ENCODE peak calls at places on chromosomes 3 and 15, in nine cellular contexts. M is osteoblast, H is progenitor cell of endocrine pancreas, J is IMR-90, N is RWPE1, C is HFF-Myc, P is GM12864, L is uterus, Q is endodermal cell. B is an unnamed sample.
A peak's percentile ranks its signal among the peaks of the same experiment; 100 is the strongest.

GRCh38 chr15:62935300-62936081 is 107.1 kb upstream of the TPM1 start:
- DNase-seq in M (no peak), H (no peak), J (no peak), N (no peak), C (no peak), P (no peak), L (no peak), Q (no peak), B (no peak)

GRCh38 chr15:67813104-67813634 is 12.1 kb upstream of the SKOR1 start:
- DNase-seq in M (no peak), H (no peak), J (no peak), N (no peak), C (no peak), P (no peak), L (no peak), Q (peak; percentile 39), B (no peak)

GRCh38 chr3:134699721-134700120 is 48.9 kb upstream of the KY start:
- DNase-seq in M (no peak), H (no peak), J (no peak), N (no peak), C (no peak), P (no peak), L (no peak), Q (no peak), B (no peak)

GRCh38 chr3:25117005-25117593 is 311.0 kb upstream of the RARB start:
- DNase-seq in M (no peak), H (no peak), J (no peak), N (no peak), C (no peak), P (no peak), L (no peak), Q (no peak), B (no peak)

GRCh38 chr3:14810070-14810732 is 8.6 kb upstream of the FGD5 start:
- DNase-seq in M (no peak), H (no peak), J (no peak), N (no peak), C (no peak), P (no peak), L (no peak), Q (peak; percentile 76), B (no peak)

GRCh38 chr3:8110966-8111798 is 390.4 kb upstream of the LMCD1 start:
- DNase-seq in M (peak; percentile 49), H (peak; percentile 55), J (peak; percentile 31), N (peak; percentile 7), C (peak; percentile 10), P (peak; percentile 25), L (no peak), Q (peak; percentile 93), B (peak; percentile 72)

GRCh38 chr3:123871946-123872345 is 12.2 kb downstream of the MYLK start:
- DNase-seq in M (no peak), H (no peak), J (peak; percentile 23), N (no peak), C (no peak), P (no peak), L (no peak), Q (no peak), B (peak; percentile 48)

GRCh38 chr3:143657391-143657790 is 190.9 kb downstream of the SLC9A9 start:
- DNase-seq in M (no peak), H (no peak), J (no peak), N (no peak), C (no peak), P (no peak), L (no peak), Q (no peak), B (no peak)

DNA sequence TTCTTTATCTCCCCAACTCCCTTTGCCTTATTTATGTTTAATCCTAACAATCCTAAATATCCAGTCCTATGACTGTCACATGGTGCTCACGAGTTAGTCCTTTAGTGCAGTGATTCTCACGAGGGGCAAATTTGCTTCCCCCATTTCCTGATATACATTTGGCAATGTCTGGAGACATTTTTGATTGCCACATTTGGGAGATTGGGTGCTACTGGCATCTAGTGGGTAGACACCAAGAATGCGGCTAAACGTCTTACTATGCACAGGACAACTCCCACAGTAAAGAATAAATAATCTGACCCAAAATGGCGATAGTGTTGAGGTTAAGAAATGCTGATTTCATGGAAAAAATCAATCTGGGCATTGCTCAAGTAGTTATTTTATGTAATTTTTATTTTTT is 466.5 kb downstream of the ROBO2 start:
- DNase-seq in M (no peak), H (no peak), J (no peak), N (no peak), C (no peak), P (no peak), L (no peak), Q (no peak), B (no peak)
- TF ChIP-seq CTCF in M (no peak), H (no peak), J (no peak), N (no peak), C (no peak), P (no peak), L (no peak), Q (peak; percentile 32), B (no peak)

GRCh38 chr15:92315595-92316211 is 78.0 kb upstream of the ST8SIA2 start:
- DNase-seq in M (no peak), H (no peak), J (no peak), N (no peak), C (no peak), P (no peak), L (no peak), Q (peak; percentile 2), B (no peak)
- TF ChIP-seq CTCF in M (no peak), H (no peak), J (no peak), N (no peak), C (no peak), P (no peak), L (no peak), Q (peak; percentile 32), B (no peak)

GRCh38 chr15:43483306-43484128 is 9.4 kb downstream of the TP53BP1 start:
- DNase-seq in M (peak; percentile 5), H (no peak), J (no peak), N (no peak), C (no peak), P (no peak), L (no peak), Q (no peak), B (peak; percentile 8)
- TF ChIP-seq CTCF in M (peak; percentile 42), H (no peak), J (peak; percentile 33), N (peak; percentile 69), C (peak; percentile 12), P (peak; percentile 18), L (peak; percentile 22), Q (peak; percentile 54), B (peak; percentile 36)

GRCh38 chr3:184551614-184552256 is 9.8 kb upstream of the EPHB3 start:
- DNase-seq in M (no peak), H (no peak), J (no peak), N (no peak), C (no peak), P (no peak), L (no peak), Q (no peak), B (no peak)
- TF ChIP-seq CTCF in M (no peak), H (no peak), J (no peak), N (no peak), C (no peak), P (no peak), L (no peak), Q (no peak), B (no peak)

DNA sequence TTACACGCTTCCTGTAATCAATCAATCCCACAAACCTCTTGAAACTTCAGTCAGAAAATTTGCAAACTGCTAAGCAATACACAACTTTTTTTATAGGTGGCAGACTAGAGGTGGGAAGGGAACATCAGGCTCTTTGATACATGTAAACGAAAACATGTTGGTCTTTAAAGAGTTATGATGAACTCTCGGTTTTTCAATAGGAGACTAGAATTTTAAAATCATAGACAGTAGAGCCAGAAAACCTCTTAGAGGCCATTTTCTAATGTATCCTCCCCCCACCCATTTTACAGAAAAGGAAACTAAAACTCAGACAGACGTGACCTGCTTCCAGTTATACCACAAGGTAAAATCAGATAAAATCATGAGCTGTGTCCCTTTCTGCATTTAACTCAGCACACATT is 179.1 kb upstream of the LPP start:
- DNase-seq in M (no peak), H (no peak), J (no peak), N (no peak), C (no peak), P (no peak), L (no peak), Q (no peak), B (no peak)
- TF ChIP-seq CTCF in M (no peak), H (no peak), J (no peak), N (no peak), C (no peak), P (no peak), L (no peak), Q (peak; percentile 39), B (no peak)

DNA sequence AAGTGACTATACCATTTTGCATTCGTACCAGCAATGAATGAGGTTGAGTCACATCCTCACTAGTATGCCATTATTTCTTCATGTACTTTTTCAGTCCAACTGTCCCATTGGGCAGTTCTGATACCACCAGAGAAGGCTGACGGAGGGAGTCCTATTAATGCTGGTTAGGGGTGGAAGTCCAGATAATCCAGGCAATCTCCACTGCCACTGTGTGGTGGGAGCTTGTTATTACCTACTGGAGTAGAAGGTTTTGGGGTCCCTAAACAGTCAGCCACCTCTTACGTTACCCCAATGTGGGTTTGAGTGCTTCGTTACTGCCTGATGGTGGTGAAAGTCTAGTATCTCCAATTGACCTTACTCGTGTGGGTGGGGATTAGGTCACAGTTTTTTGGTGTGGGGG is 210.8 kb downstream of the DOCK3 start:
- DNase-seq in M (no peak), H (no peak), J (no peak), N (peak; percentile 8), C (no peak), P (no peak), L (no peak), Q (peak; percentile 77), B (peak; percentile 3)
- TF ChIP-seq CTCF in M (peak; percentile 21), H (peak; percentile 41), J (no peak), N (no peak), C (no peak), P (peak; percentile 46), L (peak; percentile 12), Q (peak; percentile 75), B (no peak)

GRCh38 chr3:98657429-98657828 is 64.0 kb upstream of the CPOX start:
- DNase-seq in M (peak; percentile 60), H (peak; percentile 21), J (no peak), N (no peak), C (no peak), P (no peak), L (no peak), Q (peak; percentile 88), B (no peak)
- TF ChIP-seq CTCF in M (no peak), H (peak; percentile 47), J (no peak), N (no peak), C (peak; percentile 36), P (peak; percentile 79), L (no peak), Q (peak; percentile 76), B (no peak)

B was measured in MCF 10A.